ENCODE peak calls at places on chromosomes 6 and 20, in ten cellular contexts. L is CD4-positive, CD25-positive, alpha-beta regulatory T cell; D is HepG2; I is cardiac muscle cell; X is suprapubic skin; C is HCT116; Y is GM23248; H is uterus; G is fibroblast of lung; E is lower lobe of right lung. B is an unnamed sample. For H3K36me3 and H3K9me3, the result is how much of the 10 kb centered on the place peaks cover.

GRCh38 chr6:147534116-147534865 is 25.8 kb downstream of the SAMD5 start:
- DNase-seq in C (no peak), I (no peak), E (no peak), H (no peak), G (no peak), Y (no peak), L (no peak), X (no peak), D (no peak), B (no peak)

GRCh38 chr6:155163616-155164015 is 100.2 kb upstream of the CLDN20 start:
- DNase-seq in G (no peak), E (no peak), C (no peak), L (no peak), D (no peak), Y (no peak), I (no peak), H (no peak), X (no peak), B (no peak)

GRCh38 chr6:155201461-155202226 is 62.2 kb upstream of the CLDN20 start:
- DNase-seq in X (no peak), H (no peak), C (peak), D (no peak), G (peak), L (no peak), Y (peak), I (no peak), E (no peak), B (peak)

GRCh38 chr6:57257911-57258541 is 35.9 kb upstream of the RAB23 start:
- DNase-seq in E (no peak), Y (peak), H (peak), X (no peak), D (no peak), G (peak), C (no peak), L (no peak), I (peak), B (no peak)

GRCh38 chr20:34579191-34579661 is 20.7 kb downstream of the MAP1LC3A start:
- DNase-seq in Y (peak), C (peak), X (no peak), L (no peak), E (no peak), D (peak), G (peak), I (peak), H (peak), B (peak)

GRCh38 chr20:571754-572331 is 28.3 kb upstream of the CSNK2A1 start:
- DNase-seq in Y (peak), L (no peak), I (peak), G (peak), D (no peak), E (peak), X (no peak), H (peak), C (no peak), B (peak)

GRCh38 chr6:170223718-170224693 is 66.9 kb downstream of the DLL1 start:
- DNase-seq in E (no peak), D (no peak), L (no peak), Y (no peak), H (peak), C (no peak), I (no peak), X (peak), G (no peak), B (no peak)

GRCh38 chr20:62361799-62362589 is 5.1 kb downstream of the LAMA5 start:
- DNase-seq in C (peak), I (no peak), H (peak), X (no peak), D (peak), E (peak), L (no peak), Y (no peak), G (no peak), B (no peak)

GRCh38 chr6:21201673-21202430 is 391.7 kb upstream of the SOX4 start:
- DNase-seq in X (no peak), E (no peak), L (no peak), G (no peak), I (no peak), D (no peak), Y (no peak), H (no peak), C (no peak), B (no peak)
- H3K27ac ChIP-seq in X (no peak), E (no peak), L (no peak), G (no peak), I (no peak), D (no peak), Y (no peak), H (no peak), C (no peak), B (no peak)

GRCh38 chr20:48683467-48684175 is 144.2 kb downstream of the PREX1 start:
- DNase-seq in I (no peak), E (peak), Y (no peak), L (no peak), X (no peak), H (no peak), D (no peak), G (no peak), C (no peak), B (no peak)

GRCh38 chr20:48684501-48685041 is 143.2 kb downstream of the PREX1 start:
- DNase-seq in L (no peak), Y (no peak), H (no peak), I (no peak), X (no peak), G (no peak), E (peak), C (no peak), D (no peak), B (peak)

GRCh38 chr20:48686238-48687096 is 141.3 kb downstream of the PREX1 start:
- DNase-seq in Y (peak), G (peak), I (peak), H (peak), X (no peak), D (no peak), L (no peak), C (no peak), E (no peak), B (peak)

GRCh38 chr20:48687097-48687800 is 140.6 kb downstream of the PREX1 start:
- DNase-seq in L (no peak), G (no peak), D (no peak), E (no peak), X (no peak), I (no peak), H (no peak), Y (no peak), C (no peak), B (no peak)

DNA sequence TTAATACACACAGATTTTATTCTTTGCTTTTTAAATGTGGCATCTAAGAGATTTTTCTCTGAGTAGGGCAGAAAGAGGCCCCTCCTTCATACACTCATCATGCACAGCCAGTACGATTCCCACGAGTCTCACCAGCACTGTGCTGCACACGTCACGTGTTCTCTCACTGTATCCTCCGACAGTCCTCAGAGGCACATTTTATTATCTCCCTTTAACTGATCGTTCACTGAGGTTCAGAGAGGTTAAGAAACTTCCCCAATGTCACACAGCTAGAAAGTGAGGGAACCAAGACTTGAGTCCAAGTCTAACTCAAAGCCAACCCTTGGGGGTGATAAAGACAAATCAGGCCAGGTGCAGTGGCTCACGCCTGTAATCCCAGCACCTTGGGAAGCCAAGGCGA is 142.5 kb downstream of the PREX1 start:
- DNase-seq in D (no peak), X (no peak), G (no peak), E (peak), I (no peak), H (no peak), L (no peak), Y (no peak), C (no peak), B (no peak)
- H3K36me3 ChIP-seq in D (under half), X (under half), G (under half), E (under half), I (under half), H (under half), L (half or more), Y (under half), C (under half), B (under half)

GRCh38 chr20:56175884-56176283 is 72.6 kb upstream of the MC3R start:
- DNase-seq in D (no peak), H (no peak), C (no peak), I (no peak), G (no peak), X (no peak), E (no peak), L (no peak), Y (no peak), B (no peak)
- H3K9me3 ChIP-seq in D (under half), H (under half), C (under half), I (under half), G (under half), X (under half), E (under half), L (under half), Y (under half), B (under half)

GRCh38 chr20:45828589-45828988 is 1.5 kb upstream of the TNNC2 start:
- DNase-seq in H (peak), L (no peak), E (no peak), D (no peak), X (no peak), Y (peak), I (no peak), G (no peak), C (no peak), B (no peak)
- H3K27ac ChIP-seq in H (peak), L (no peak), E (peak), D (no peak), X (peak), Y (no peak), I (peak), G (no peak), C (no peak), B (no peak)

DNA sequence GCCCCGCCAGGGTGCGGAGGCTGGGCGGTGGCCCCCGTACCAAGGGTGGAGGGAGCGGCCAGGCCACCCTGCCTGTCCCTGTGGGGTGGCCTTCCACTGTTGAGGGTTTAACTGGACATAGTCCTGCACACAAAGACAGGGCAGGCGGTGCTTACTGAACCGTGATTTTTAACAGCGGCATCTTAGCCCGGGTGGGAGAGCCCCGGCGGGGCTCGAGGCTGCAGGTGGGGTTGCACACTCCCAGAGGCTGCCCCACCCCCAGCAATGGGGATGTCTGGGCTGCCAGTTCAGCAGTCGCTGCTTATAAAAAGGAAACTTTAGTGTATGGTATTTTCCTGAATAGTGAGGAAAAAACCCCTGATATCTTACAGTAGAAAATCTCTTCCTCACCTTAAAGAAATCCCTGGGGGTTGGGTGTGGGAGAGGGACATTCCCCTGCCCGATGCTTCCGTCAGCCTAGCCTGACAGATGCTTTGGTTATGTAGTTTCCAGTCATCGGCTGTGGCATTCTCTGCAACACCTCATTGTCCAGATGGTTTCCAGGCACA is 79.4 kb downstream of the IRF4 start:
- DNase-seq in H (no peak), D (no peak), I (no peak), G (no peak), Y (no peak), C (no peak), L (no peak), X (no peak), E (no peak), B (no peak)
- H3K36me3 ChIP-seq in H (under half), D (under half), I (under half), G (under half), Y (under half), C (under half), L (under half), X (under half), E (under half), B (under half)

DNA sequence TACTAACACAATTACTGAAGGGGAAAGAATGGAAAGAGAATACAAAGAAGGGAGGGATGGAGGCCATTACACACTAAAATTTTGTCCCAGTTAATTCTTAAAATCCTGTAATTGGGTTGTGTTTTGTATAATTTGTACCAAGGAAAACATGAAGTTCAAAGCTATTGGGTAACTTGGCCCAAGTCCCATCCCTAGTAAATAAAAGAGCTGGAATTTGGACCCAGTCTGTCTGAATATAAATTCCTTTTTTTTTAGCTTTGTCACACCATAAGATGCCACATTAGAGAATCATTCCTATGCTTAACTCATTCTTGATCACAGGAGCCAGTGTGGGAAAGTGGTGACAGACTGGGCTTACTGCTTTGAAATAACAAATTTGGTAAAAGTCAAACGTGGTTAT is 66.8 kb upstream of the CBLN4 start:
- DNase-seq in I (no peak), Y (no peak), L (no peak), X (no peak), D (no peak), H (no peak), E (no peak), G (no peak), C (no peak), B (no peak)
- H3K9me3 ChIP-seq in I (under half), Y (under half), L (under half), X (under half), D (half or more), H (under half), E (under half), G (under half), C (under half), B (under half)

GRCh38 chr20:59676877-59677140 is 72.5 kb downstream of the PHACTR3 start:
- DNase-seq in D (no peak), G (no peak), Y (no peak), H (no peak), I (no peak), L (no peak), X (no peak), C (no peak), E (no peak), B (no peak)

GRCh38 chr20:59676126-59676876 is 72.0 kb downstream of the PHACTR3 start:
- DNase-seq in E (no peak), C (no peak), I (no peak), H (no peak), D (no peak), G (no peak), X (no peak), Y (no peak), L (no peak), B (peak)

GRCh38 chr20:59678951-59679350 is 74.6 kb downstream of the PHACTR3 start:
- DNase-seq in I (no peak), Y (no peak), E (no peak), H (no peak), C (no peak), G (no peak), X (no peak), L (no peak), D (no peak), B (no peak)

GRCh38 chr20:59678286-59678685 is 73.9 kb downstream of the PHACTR3 start:
- DNase-seq in D (no peak), E (no peak), I (no peak), G (no peak), C (no peak), H (no peak), Y (no peak), L (no peak), X (no peak), B (no peak)

GRCh38 chr20:59677586-59677985 is 73.2 kb downstream of the PHACTR3 start:
- DNase-seq in X (no peak), C (no peak), Y (no peak), D (no peak), L (no peak), E (no peak), I (no peak), H (no peak), G (no peak), B (no peak)
- H3K27ac ChIP-seq in X (no peak), C (no peak), Y (no peak), D (no peak), L (no peak), E (no peak), I (no peak), H (no peak), G (no peak), B (no peak)

B was measured in small intestine.